ENCODE peak calls at places on chromosomes 5 and 9, in six cellular contexts. M is NCI-H1092 treated with DMSO at 0.1 percent for 48 hours; T is MCF 10A; V is activated naive CD8-positive, alpha-beta T cell treated with anti-CD3 and anti-CD28 coated beads, Interleukin-2, amount 50 U/mL, for 16 hours; U is NB4; P is activated effector memory CD4-positive, alpha-beta T cell treated with Interleukin-2 at 50 U/mL for 16 hours. C is an unnamed sample.

GRCh38 chr5:138874771-138875628 is at the start of gene LRRTM2:
- DNase-seq in M (peak), T (no peak), V (no peak), U (no peak), P (no peak), C (no peak)

GRCh38 chr5:133952729-133953567 is 15.5 kb downstream of the C5orf15 start:
- DNase-seq in M (no peak), T (peak), V (no peak), U (peak), P (no peak), C (peak)

GRCh38 chr5:178122346-178122745 is 8.5 kb upstream of the RMND5B start:
- DNase-seq in M (no peak), T (no peak), V (no peak), U (no peak), P (no peak), C (no peak)

GRCh38 chr5:6188976-6189375 is 189.4 kb downstream of the MED10 start:
- DNase-seq in M (no peak), T (no peak), V (no peak), U (no peak), P (no peak), C (no peak)

GRCh38 chr9:97293207-97293721 is 14.2 kb upstream of the CCDC180 start:
- DNase-seq in M (peak), T (peak), V (no peak), U (no peak), P (no peak), C (no peak)

GRCh38 chr5:170429014-170429413 is 39.8 kb upstream of the KCNMB1 start:
- DNase-seq in M (no peak), T (no peak), V (no peak), U (peak), P (no peak), C (no peak)

GRCh38 chr5:2155556-2155955 is 272.8 kb upstream of the IRX4 start:
- DNase-seq in M (no peak), T (no peak), V (no peak), U (no peak), P (no peak), C (no peak)

GRCh38 chr9:101705135-101705661 is 33.2 kb downstream of the GRIN3A start:
- DNase-seq in M (peak), T (peak), V (peak), U (no peak), P (peak), C (no peak)

GRCh38 chr5:165130656-165131055 is 1625.2 kb downstream of the MAT2B start:
- DNase-seq in M (no peak), T (peak), V (no peak), U (no peak), P (no peak), C (no peak)

GRCh38 chr5:90503596-90503995 is 25.8 kb downstream of the LYSMD3 start:
- DNase-seq in M (no peak), T (no peak), V (no peak), U (no peak), P (no peak), C (no peak)

GRCh38 chr9:33225319-33226152 is 14.4 kb upstream of the SPINK4 start:
- DNase-seq in M (peak), T (peak), V (peak), U (peak), P (peak), C (peak)